ENCODE peak calls at places on chromosomes 6 and 20, in six cellular contexts. One of them, this sample, is unnamed.

GRCh38 chr20:25277051-25277801 is 29.3 kb downstream of the PYGB start:
- DNase-seq in astrocyte of the spinal cord: no peak
- DNase-seq in SW480: no peak
- DNase-seq in stimulated activated CD8-positive, alpha-beta memory T cell treated with anti-CD3 and anti-CD28 coated beads, Interleukin-15, amount 100 ng/mL, for 4 hours: no peak
- DNase-seq in pancreas: peak
- DNase-seq in fibroblast of lung: no peak
- DNase-seq in this sample: peak

GRCh38 chr20:20820104-20820503 is 107.7 kb upstream of the RALGAPA2 start:
- DNase-seq in SW480: peak
- DNase-seq in astrocyte of the spinal cord: no peak
- DNase-seq in pancreas: no peak
- DNase-seq in fibroblast of lung: no peak
- DNase-seq in stimulated activated CD8-positive, alpha-beta memory T cell treated with anti-CD3 and anti-CD28 coated beads, Interleukin-15, amount 100 ng/mL, for 4 hours: no peak
- DNase-seq in this sample: no peak

GRCh38 chr6:166488081-166488685 is 98.3 kb downstream of the RAMACL start:
- DNase-seq in SW480: no peak
- DNase-seq in astrocyte of the spinal cord: peak
- DNase-seq in fibroblast of lung: peak
- DNase-seq in stimulated activated CD8-positive, alpha-beta memory T cell treated with anti-CD3 and anti-CD28 coated beads, Interleukin-15, amount 100 ng/mL, for 4 hours: peak
- DNase-seq in pancreas: no peak
- DNase-seq in this sample: no peak

GRCh38 chr6:28280595-28281287 is 631 bp upstream of the PGBD1 start:
- DNase-seq in stimulated activated CD8-positive, alpha-beta memory T cell treated with anti-CD3 and anti-CD28 coated beads, Interleukin-15, amount 100 ng/mL, for 4 hours: no peak
- DNase-seq in astrocyte of the spinal cord: no peak
- DNase-seq in fibroblast of lung: no peak
- DNase-seq in SW480: no peak
- DNase-seq in pancreas: no peak
- DNase-seq in this sample: no peak

GRCh38 chr6:16286151-16286522 is 47.8 kb downstream of the GMPR start:
- DNase-seq in astrocyte of the spinal cord: peak
- DNase-seq in stimulated activated CD8-positive, alpha-beta memory T cell treated with anti-CD3 and anti-CD28 coated beads, Interleukin-15, amount 100 ng/mL, for 4 hours: no peak
- DNase-seq in SW480: no peak
- DNase-seq in pancreas: no peak
- DNase-seq in fibroblast of lung: peak
- DNase-seq in this sample: no peak

GRCh38 chr6:40907198-40907701 is 131.8 kb downstream of the UNC5CL start:
- DNase-seq in fibroblast of lung: peak
- DNase-seq in SW480: no peak
- DNase-seq in stimulated activated CD8-positive, alpha-beta memory T cell treated with anti-CD3 and anti-CD28 coated beads, Interleukin-15, amount 100 ng/mL, for 4 hours: no peak
- DNase-seq in pancreas: no peak
- DNase-seq in astrocyte of the spinal cord: peak
- DNase-seq in this sample: no peak

GRCh38 chr6:48922837-48923236 is 540.2 kb downstream of the MMUT start:
- DNase-seq in pancreas: no peak
- DNase-seq in SW480: no peak
- DNase-seq in astrocyte of the spinal cord: no peak
- DNase-seq in fibroblast of lung: no peak
- DNase-seq in stimulated activated CD8-positive, alpha-beta memory T cell treated with anti-CD3 and anti-CD28 coated beads, Interleukin-15, amount 100 ng/mL, for 4 hours: no peak
- DNase-seq in this sample: no peak

GRCh38 chr6:112251170-112251945 is 3.0 kb downstream of the LAMA4 start:
- DNase-seq in fibroblast of lung: peak
- DNase-seq in SW480: peak
- DNase-seq in stimulated activated CD8-positive, alpha-beta memory T cell treated with anti-CD3 and anti-CD28 coated beads, Interleukin-15, amount 100 ng/mL, for 4 hours: no peak
- DNase-seq in pancreas: no peak
- DNase-seq in astrocyte of the spinal cord: peak
- DNase-seq in this sample: no peak

GRCh38 chr6:6678185-6678671 is 89.7 kb downstream of the LY86 start:
- DNase-seq in astrocyte of the spinal cord: peak
- DNase-seq in pancreas: no peak
- DNase-seq in fibroblast of lung: peak
- DNase-seq in SW480: peak
- DNase-seq in stimulated activated CD8-positive, alpha-beta memory T cell treated with anti-CD3 and anti-CD28 coated beads, Interleukin-15, amount 100 ng/mL, for 4 hours: no peak
- DNase-seq in this sample: no peak

GRCh38 chr20:64083380-64084208 is 604 bp downstream of the LKAAEAR1 start:
- DNase-seq in SW480: peak
- DNase-seq in pancreas: peak
- DNase-seq in stimulated activated CD8-positive, alpha-beta memory T cell treated with anti-CD3 and anti-CD28 coated beads, Interleukin-15, amount 100 ng/mL, for 4 hours: no peak
- DNase-seq in astrocyte of the spinal cord: peak
- DNase-seq in fibroblast of lung: peak
- DNase-seq in this sample: peak

GRCh38 chr20:24955045-24955444 is 6.0 kb downstream of the CST7 start:
- DNase-seq in astrocyte of the spinal cord: no peak
- DNase-seq in SW480: no peak
- DNase-seq in fibroblast of lung: no peak
- DNase-seq in stimulated activated CD8-positive, alpha-beta memory T cell treated with anti-CD3 and anti-CD28 coated beads, Interleukin-15, amount 100 ng/mL, for 4 hours: no peak
- DNase-seq in pancreas: no peak
- DNase-seq in this sample: no peak

GRCh38 chr20:4929686-4930397 is 71.5 kb downstream of the SLC23A2 start:
- DNase-seq in SW480: no peak
- DNase-seq in astrocyte of the spinal cord: no peak
- DNase-seq in fibroblast of lung: no peak
- DNase-seq in stimulated activated CD8-positive, alpha-beta memory T cell treated with anti-CD3 and anti-CD28 coated beads, Interleukin-15, amount 100 ng/mL, for 4 hours: no peak
- DNase-seq in pancreas: no peak
- DNase-seq in this sample: no peak

GRCh38 chr6:22072939-22073338 is 223.9 kb downstream of the PRL start:
- DNase-seq in fibroblast of lung: peak
- DNase-seq in stimulated activated CD8-positive, alpha-beta memory T cell treated with anti-CD3 and anti-CD28 coated beads, Interleukin-15, amount 100 ng/mL, for 4 hours: no peak
- DNase-seq in SW480: no peak
- DNase-seq in astrocyte of the spinal cord: no peak
- DNase-seq in pancreas: no peak
- DNase-seq in this sample: no peak

GRCh38 chr6:84445074-84445473 is 217.6 kb upstream of the CEP162 start:
- DNase-seq in SW480: no peak
- DNase-seq in astrocyte of the spinal cord: no peak
- DNase-seq in fibroblast of lung: no peak
- DNase-seq in pancreas: no peak
- DNase-seq in stimulated activated CD8-positive, alpha-beta memory T cell treated with anti-CD3 and anti-CD28 coated beads, Interleukin-15, amount 100 ng/mL, for 4 hours: no peak
- DNase-seq in this sample: no peak

GRCh38 chr6:42125231-42125630 is 17.2 kb downstream of the C6orf132 start:
- DNase-seq in fibroblast of lung: no peak
- DNase-seq in astrocyte of the spinal cord: no peak
- DNase-seq in stimulated activated CD8-positive, alpha-beta memory T cell treated with anti-CD3 and anti-CD28 coated beads, Interleukin-15, amount 100 ng/mL, for 4 hours: no peak
- DNase-seq in pancreas: no peak
- DNase-seq in SW480: no peak
- DNase-seq in this sample: no peak

GRCh38 chr6:133456934-133457333 is 215.8 kb downstream of the EYA4 start:
- DNase-seq in astrocyte of the spinal cord: no peak
- DNase-seq in SW480: no peak
- DNase-seq in fibroblast of lung: no peak
- DNase-seq in stimulated activated CD8-positive, alpha-beta memory T cell treated with anti-CD3 and anti-CD28 coated beads, Interleukin-15, amount 100 ng/mL, for 4 hours: no peak
- DNase-seq in pancreas: no peak
- DNase-seq in this sample: no peak

GRCh38 chr20:50663095-50663821 is 28.1 kb downstream of the RIPOR3 start:
- DNase-seq in SW480: peak
- DNase-seq in astrocyte of the spinal cord: no peak
- DNase-seq in stimulated activated CD8-positive, alpha-beta memory T cell treated with anti-CD3 and anti-CD28 coated beads, Interleukin-15, amount 100 ng/mL, for 4 hours: no peak
- DNase-seq in pancreas: peak
- DNase-seq in fibroblast of lung: no peak
- DNase-seq in this sample: peak

GRCh38 chr6:34652263-34652662 is 44.3 kb downstream of the ILRUN start:
- DNase-seq in pancreas: no peak
- DNase-seq in fibroblast of lung: no peak
- DNase-seq in astrocyte of the spinal cord: no peak
- DNase-seq in stimulated activated CD8-positive, alpha-beta memory T cell treated with anti-CD3 and anti-CD28 coated beads, Interleukin-15, amount 100 ng/mL, for 4 hours: no peak
- DNase-seq in SW480: no peak
- DNase-seq in this sample: no peak

GRCh38 chr6:2744778-2745177 is 5.9 kb downstream of the MYLK4 start:
- DNase-seq in pancreas: no peak
- DNase-seq in fibroblast of lung: no peak
- DNase-seq in stimulated activated CD8-positive, alpha-beta memory T cell treated with anti-CD3 and anti-CD28 coated beads, Interleukin-15, amount 100 ng/mL, for 4 hours: no peak
- DNase-seq in astrocyte of the spinal cord: no peak
- DNase-seq in SW480: no peak
- DNase-seq in this sample: no peak

GRCh38 chr6:136326038-136326561 is 36.5 kb upstream of the BCLAF1 start:
- DNase-seq in pancreas: no peak
- DNase-seq in fibroblast of lung: peak
- DNase-seq in astrocyte of the spinal cord: peak
- DNase-seq in SW480: no peak
- DNase-seq in stimulated activated CD8-positive, alpha-beta memory T cell treated with anti-CD3 and anti-CD28 coated beads, Interleukin-15, amount 100 ng/mL, for 4 hours: no peak
- DNase-seq in this sample: no peak

GRCh38 chr20:48467622-48468021 is 360.2 kb downstream of the PREX1 start:
- DNase-seq in fibroblast of lung: no peak
- DNase-seq in SW480: peak
- DNase-seq in astrocyte of the spinal cord: no peak
- DNase-seq in pancreas: no peak
- DNase-seq in stimulated activated CD8-positive, alpha-beta memory T cell treated with anti-CD3 and anti-CD28 coated beads, Interleukin-15, amount 100 ng/mL, for 4 hours: no peak
- DNase-seq in this sample: no peak

GRCh38 chr6:16276991-16277981 is 38.9 kb downstream of the GMPR start:
- DNase-seq in fibroblast of lung: peak
- DNase-seq in pancreas: no peak
- DNase-seq in stimulated activated CD8-positive, alpha-beta memory T cell treated with anti-CD3 and anti-CD28 coated beads, Interleukin-15, amount 100 ng/mL, for 4 hours: no peak
- DNase-seq in astrocyte of the spinal cord: peak
- DNase-seq in SW480: peak
- DNase-seq in this sample: no peak

GRCh38 chr20:58086763-58087566 is 141.5 kb downstream of the ANKRD60 start:
- DNase-seq in fibroblast of lung: peak
- DNase-seq in pancreas: no peak
- DNase-seq in astrocyte of the spinal cord: peak
- DNase-seq in SW480: peak
- DNase-seq in stimulated activated CD8-positive, alpha-beta memory T cell treated with anti-CD3 and anti-CD28 coated beads, Interleukin-15, amount 100 ng/mL, for 4 hours: no peak
- DNase-seq in this sample: no peak

GRCh38 chr6:48069280-48069679 is 41.7 kb downstream of the PTCHD4 start:
- DNase-seq in astrocyte of the spinal cord: no peak
- DNase-seq in stimulated activated CD8-positive, alpha-beta memory T cell treated with anti-CD3 and anti-CD28 coated beads, Interleukin-15, amount 100 ng/mL, for 4 hours: no peak
- DNase-seq in SW480: no peak
- DNase-seq in fibroblast of lung: peak
- DNase-seq in pancreas: no peak
- DNase-seq in this sample: no peak

GRCh38 chr6:86526238-86526637 is 411.1 kb upstream of the HTR1E start:
- DNase-seq in pancreas: no peak
- DNase-seq in fibroblast of lung: no peak
- DNase-seq in astrocyte of the spinal cord: no peak
- DNase-seq in SW480: no peak
- DNase-seq in stimulated activated CD8-positive, alpha-beta memory T cell treated with anti-CD3 and anti-CD28 coated beads, Interleukin-15, amount 100 ng/mL, for 4 hours: no peak
- DNase-seq in this sample: no peak

GRCh38 chr20:4812641-4813075 is 90.9 kb downstream of the PRND start:
- DNase-seq in stimulated activated CD8-positive, alpha-beta memory T cell treated with anti-CD3 and anti-CD28 coated beads, Interleukin-15, amount 100 ng/mL, for 4 hours: no peak
- DNase-seq in astrocyte of the spinal cord: no peak
- DNase-seq in fibroblast of lung: no peak
- DNase-seq in pancreas: no peak
- DNase-seq in SW480: no peak
- DNase-seq in this sample: no peak

GRCh38 chr6:154157706-154158105 is 118.7 kb downstream of the OPRM1 start:
- DNase-seq in pancreas: no peak
- DNase-seq in SW480: no peak
- DNase-seq in fibroblast of lung: no peak
- DNase-seq in stimulated activated CD8-positive, alpha-beta memory T cell treated with anti-CD3 and anti-CD28 coated beads, Interleukin-15, amount 100 ng/mL, for 4 hours: no peak
- DNase-seq in astrocyte of the spinal cord: no peak
- DNase-seq in this sample: peak